ENCODE peak calls at places on chromosome 7, in nine cellular contexts. M, H, E, J, P, V, L, T and D are unnamed samples.

GRCh38 chr7:80412842-80413241 is 99.0 kb downstream of the GNAT3 start:
- DNase-seq in M (no peak), H (no peak), E (peak; percentile 87), J (no peak), P (no peak), V (no peak), L (no peak), T (no peak), D (no peak)

GRCh38 chr7:30159698-30160143 is 24.9 kb downstream of the MTURN start:
- DNase-seq in M (peak; percentile 64), H (no peak), E (peak; percentile 46), J (no peak), P (peak; percentile 15), V (no peak), L (peak; percentile 30), T (no peak), D (no peak)

GRCh38 chr7:82335927-82336326 is 107.7 kb downstream of the CACNA2D1 start:
- DNase-seq in M (no peak), H (no peak), E (peak; percentile 2), J (no peak), P (no peak), V (no peak), L (peak; percentile 26), T (no peak), D (no peak)

GRCh38 chr7:134069187-134069586 is 58.0 kb upstream of the LRGUK start:
- DNase-seq in M (no peak), H (no peak), E (no peak), J (no peak), P (no peak), V (no peak), L (no peak), T (no peak), D (no peak)

GRCh38 chr7:127252736-127253288 is at the start of gene GRM8:
- DNase-seq in M (peak; percentile 65), H (peak; percentile 52), E (peak; percentile 22), J (no peak), P (peak; percentile 81), V (peak; percentile 59), L (peak; percentile 61), T (peak; percentile 48), D (peak; percentile 46)

GRCh38 chr7:154861589-154861988 is 141.3 kb downstream of the PAXIP1 start:
- DNase-seq in M (no peak), H (no peak), E (no peak), J (no peak), P (no peak), V (no peak), L (no peak), T (no peak), D (no peak)

GRCh38 chr7:87000344-87000743 is 59.1 kb downstream of the ELAPOR2 start:
- DNase-seq in M (no peak), H (no peak), E (no peak), J (no peak), P (no peak), V (no peak), L (no peak), T (no peak), D (no peak)

GRCh38 chr7:97004931-97005763 is at the start of gene DLX6:
- DNase-seq in M (no peak), H (peak; percentile 67), E (peak; percentile 37), J (no peak), P (peak; percentile 80), V (no peak), L (peak; percentile 87), T (no peak), D (peak; percentile 76)

GRCh38 chr7:74575083-74575803 is 82.3 kb upstream of the GTF2I start:
- DNase-seq in M (no peak), H (no peak), E (peak; percentile 98), J (no peak), P (no peak), V (no peak), L (peak; percentile 75), T (peak; percentile 79), D (no peak)

GRCh38 chr7:97021443-97022261 is 3.0 kb downstream of the DLX5 start:
- DNase-seq in M (no peak), H (no peak), E (no peak), J (no peak), P (peak; percentile 29), V (no peak), L (no peak), T (no peak), D (peak; percentile 33)

GRCh38 chr7:55067748-55068147 is 48.9 kb downstream of the EGFR start:
- DNase-seq in M (no peak), H (no peak), E (no peak), J (no peak), P (no peak), V (no peak), L (no peak), T (no peak), D (no peak)

GRCh38 chr7:22858640-22859561 is 36.3 kb upstream of the TOMM7 start:
- DNase-seq in M (no peak), H (peak; percentile 34), E (peak; percentile 97), J (no peak), P (no peak), V (no peak), L (no peak), T (no peak), D (no peak)

GRCh38 chr7:17301491-17302101 is 3.1 kb downstream of the AHR start:
- DNase-seq in M (no peak), H (no peak), E (peak; percentile 60), J (peak; percentile 48), P (peak; percentile 40), V (no peak), L (peak; percentile 69), T (peak; percentile 75), D (no peak)

GRCh38 chr7:29045258-29046095 is 87.3 kb upstream of the TRIL start:
- DNase-seq in M (no peak), H (no peak), E (no peak), J (no peak), P (no peak), V (no peak), L (no peak), T (no peak), D (no peak)

GRCh38 chr7:50782376-50783208 is at the start of gene GRB10:
- DNase-seq in M (no peak), H (no peak), E (no peak), J (no peak), P (peak; percentile 65), V (peak; percentile 51), L (peak; percentile 68), T (no peak), D (no peak)
- TF ChIP-seq CTCF in M (peak; percentile 42), H (no peak), E (peak; percentile 1), J (no peak), P (no peak), V (no peak), L (no peak), T (no peak), D (peak; percentile 23)

GRCh38 chr7:35849158-35849831 is 48.4 kb downstream of the SEPTIN7 start:
- DNase-seq in M (no peak), H (no peak), E (no peak), J (no peak), P (peak; percentile 4), V (no peak), L (no peak), T (no peak), D (no peak)
- TF ChIP-seq CTCF in M (no peak), H (no peak), E (no peak), J (no peak), P (no peak), V (peak; percentile 11), L (no peak), T (no peak), D (no peak)

DNA sequence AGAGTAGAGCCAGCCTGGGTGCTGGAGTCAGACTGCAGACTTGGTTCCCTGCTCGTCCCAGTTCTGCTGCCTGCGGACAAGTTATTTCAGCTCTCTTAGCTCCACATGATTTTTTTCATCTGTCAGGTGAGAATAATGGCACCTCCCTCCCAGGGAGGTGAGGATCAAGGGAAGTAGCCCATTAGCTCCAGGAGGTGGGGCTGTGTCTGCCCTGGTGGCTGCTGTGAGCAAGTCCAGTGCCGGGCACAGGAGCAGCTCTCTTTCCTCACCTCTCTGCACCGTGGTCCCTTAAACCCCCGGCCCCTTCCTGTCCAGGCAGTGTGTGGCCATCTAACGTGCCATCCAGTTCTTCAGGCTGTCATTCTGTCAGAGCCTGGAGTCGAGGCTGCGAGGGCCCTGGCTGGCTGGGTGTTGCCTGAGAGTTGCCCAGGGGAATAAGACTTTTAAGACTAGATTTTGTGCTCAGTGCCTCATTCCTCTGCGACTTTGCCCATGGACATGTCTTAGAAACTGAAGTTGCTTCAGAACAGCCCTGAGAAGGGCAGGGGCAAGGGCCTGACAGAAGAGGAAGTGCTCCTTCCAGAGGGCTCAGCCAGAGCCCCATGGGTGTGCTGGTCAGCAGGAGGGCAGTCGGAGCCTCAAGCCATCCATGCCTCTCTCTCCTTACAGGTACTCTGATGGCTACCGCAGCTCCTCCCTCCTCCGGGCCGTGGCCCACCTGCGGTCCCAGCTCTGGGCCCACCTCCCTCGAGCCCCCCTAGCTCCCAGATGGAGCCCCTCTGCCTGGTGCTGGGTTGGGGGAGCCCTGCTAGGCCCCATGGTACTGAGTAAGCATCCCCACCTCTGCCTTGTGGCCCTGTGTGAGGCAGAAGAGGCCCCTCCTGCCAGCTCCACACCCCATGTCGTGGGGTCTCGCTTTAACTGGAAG is 5.0 kb downstream of the ABCB8 start:
- DNase-seq in M (no peak), H (no peak), E (peak; percentile 23), J (no peak), P (no peak), V (no peak), L (no peak), T (no peak), D (no peak)
- TF ChIP-seq CTCF in M (no peak), H (no peak), E (peak; percentile 6), J (no peak), P (no peak), V (no peak), L (no peak), T (no peak), D (no peak)

GRCh38 chr7:77318019-77318418 is 98.1 kb downstream of the GSAP start:
- DNase-seq in M (no peak), H (no peak), E (no peak), J (no peak), P (no peak), V (no peak), L (no peak), T (no peak), D (no peak)

GRCh38 chr7:77313876-77314480 is 102.2 kb downstream of the GSAP start:
- DNase-seq in M (no peak), H (no peak), E (no peak), J (no peak), P (no peak), V (no peak), L (no peak), T (no peak), D (no peak)

GRCh38 chr7:77316219-77316978 is 99.8 kb downstream of the GSAP start:
- DNase-seq in M (no peak), H (no peak), E (peak; percentile 36), J (no peak), P (no peak), V (no peak), L (no peak), T (peak; percentile 64), D (no peak)

GRCh38 chr7:77313086-77313485 is 103.1 kb downstream of the GSAP start:
- DNase-seq in M (no peak), H (no peak), E (no peak), J (no peak), P (no peak), V (no peak), L (no peak), T (no peak), D (no peak)

DNA sequence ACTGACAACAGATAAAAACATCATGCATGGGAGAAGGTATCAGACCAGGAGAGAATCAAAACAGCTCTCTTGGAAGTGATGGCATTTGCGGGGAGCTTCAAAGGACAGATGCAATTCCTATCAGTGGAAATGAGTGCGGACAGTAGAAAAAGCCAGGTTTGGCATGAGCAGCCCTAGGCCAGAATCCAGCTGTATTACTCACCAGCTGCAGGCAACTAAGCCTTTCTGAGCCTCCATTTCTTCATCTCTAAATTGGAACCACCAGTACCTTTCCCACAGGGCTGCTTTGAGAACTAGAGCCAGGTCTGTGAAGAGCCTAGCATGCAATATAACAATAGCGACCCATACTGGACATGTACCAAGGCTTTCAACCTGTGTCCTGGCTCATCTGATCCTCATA is 101.0 kb downstream of the GSAP start:
- DNase-seq in M (no peak), H (no peak), E (no peak), J (no peak), P (no peak), V (no peak), L (no peak), T (no peak), D (no peak)
- TF ChIP-seq CTCF in M (no peak), H (no peak), E (no peak), J (no peak), P (no peak), V (no peak), L (no peak), T (no peak), D (no peak)